ENCODE peak calls at places on chromosomes 2 and 18, in nine cellular contexts. I is ELR; X is EH; Y is WERI-Rb-1; C is stimulated activated CD4-positive, alpha-beta T cell treated with anti-CD3 and anti-CD28 coated beads, TNF-alpha, amount 100 ng/mL, for 1 hour; V is NCI-H748 treated with DMSO at 0.1 percent for 48 hours; Z is A172; M is activated T-helper 1 cell treated with Interleukin-2 at 50 U/mL for 16 hours; N is sigmoid colon. F is an unnamed sample.

GRCh38 chr2:8369522-8369921 is 312.3 kb upstream of the ID2 start:
- DNase-seq in C (no peak), N (no peak), M (no peak), X (no peak), I (no peak), Y (no peak), V (no peak), Z (no peak), F (no peak)

GRCh38 chr2:202564226-202564625 is 70.5 kb upstream of the FAM117B start:
- DNase-seq in X (no peak), I (no peak), V (no peak), N (no peak), Z (no peak), C (no peak), M (no peak), Y (no peak), F (no peak)

GRCh38 chr2:3204031-3204430 is 173.6 kb downstream of the EIPR1 start:
- DNase-seq in M (no peak), N (no peak), V (no peak), C (no peak), Z (no peak), I (no peak), X (no peak), Y (no peak), F (no peak)

GRCh38 chr2:98445708-98446577 is 1.3 kb downstream of the INPP4A start:
- DNase-seq in X (peak; percentile 21), C (no peak), Z (no peak), V (no peak), Y (no peak), N (no peak), M (no peak), I (peak; percentile 22), F (no peak)

GRCh38 chr2:112121682-112122254 is 16.4 kb upstream of the FBLN7 start:
- DNase-seq in C (no peak), M (no peak), N (no peak), X (peak; percentile 61), I (peak; percentile 68), Y (no peak), V (peak; percentile 11), Z (peak; percentile 53), F (no peak)

GRCh38 chr2:207290833-207291232 is 125.1 kb upstream of the KLF7 start:
- DNase-seq in Y (no peak), V (no peak), C (no peak), M (no peak), N (no peak), Z (no peak), I (no peak), X (no peak), F (no peak)

GRCh38 chr18:59556265-59556664 is 141.0 kb downstream of the CCBE1 start:
- DNase-seq in M (no peak), Z (peak; percentile 35), Y (no peak), N (no peak), V (peak; percentile 33), C (no peak), X (peak; percentile 78), I (peak; percentile 51), F (no peak)

GRCh38 chr2:98757904-98758421 is 27.0 kb upstream of the MGAT4A start:
- DNase-seq in I (peak; percentile 92), N (peak; percentile 78), Y (no peak), X (peak; percentile 92), C (peak; percentile 53), V (no peak), M (peak; percentile 47), Z (peak; percentile 93), F (no peak)

GRCh38 chr2:203871371-203871983 is 3.9 kb downstream of the CTLA4 start:
- DNase-seq in C (no peak), V (no peak), M (no peak), I (no peak), X (no peak), N (no peak), Z (no peak), Y (no peak), F (no peak)

GRCh38 chr2:100198461-100199230 is 56.3 kb upstream of the AFF3 start:
- DNase-seq in N (no peak), V (no peak), I (peak; percentile 38), Z (peak; percentile 28), X (peak; percentile 24), C (no peak), Y (no peak), M (no peak), F (no peak)

GRCh38 chr2:231342111-231342711 is 53.3 kb upstream of the B3GNT7 start:
- DNase-seq in I (no peak), Z (no peak), Y (no peak), V (no peak), X (no peak), M (no peak), C (no peak), N (no peak), F (no peak)

GRCh38 chr2:54310314-54310713 is 54.3 kb upstream of the TSPYL6 start:
- DNase-seq in C (no peak), N (no peak), Y (no peak), V (no peak), Z (peak; percentile 19), I (peak; percentile 44), M (no peak), X (peak; percentile 21), F (no peak)

GRCh38 chr2:12787891-12788783 is 71.4 kb downstream of the TRIB2 start:
- DNase-seq in Y (no peak), Z (peak; percentile 57), V (no peak), X (peak; percentile 98), C (no peak), N (no peak), M (no peak), I (peak; percentile 80), F (no peak)

GRCh38 chr2:126543081-126543480 is 112.9 kb upstream of the GYPC start:
- DNase-seq in C (no peak), N (no peak), Z (no peak), V (peak; percentile 8), Y (no peak), M (no peak), I (no peak), X (no peak), F (no peak)

GRCh38 chr18:36539674-36540073 is 242.2 kb downstream of the FHOD3 start:
- DNase-seq in Z (no peak), V (no peak), X (peak; percentile 50), Y (no peak), I (peak; percentile 12), N (no peak), C (no peak), M (no peak), F (no peak)

GRCh38 chr2:80016166-80016565 is 288.4 kb downstream of the LRRTM1 start:
- DNase-seq in M (no peak), V (no peak), N (no peak), Z (no peak), X (no peak), C (no peak), Y (no peak), I (no peak), F (no peak)

GRCh38 chr18:35099911-35100310 is 58.7 kb downstream of the MAPRE2 start:
- DNase-seq in Z (no peak), C (no peak), M (no peak), V (no peak), I (peak; percentile 55), X (peak; percentile 19), Y (no peak), N (no peak), F (no peak)

GRCh38 chr2:224802407-224802806 is 86.2 kb upstream of the CCDC195 start:
- DNase-seq in V (no peak), Y (no peak), I (peak; percentile 58), X (peak; percentile 75), M (no peak), C (no peak), N (no peak), Z (peak; percentile 49), F (no peak)

GRCh38 chr2:170813611-170814550 is 2.8 kb upstream of the GAD1 start:
- DNase-seq in N (no peak), M (no peak), I (peak; percentile 48), Y (no peak), V (peak; percentile 76), Z (peak; percentile 20), X (peak; percentile 71), C (no peak), F (no peak)

GRCh38 chr2:145524836-145525235 is 1004.9 kb upstream of the ZEB2 start:
- DNase-seq in M (no peak), X (peak; percentile 7), V (no peak), Z (no peak), Y (no peak), N (no peak), I (no peak), C (no peak), F (no peak)